ENCODE peak calls at places on chromosomes 13 and 19, in four cellular contexts. One of them, this sample, is unnamed. For H3K4me1 and H3K27me3, the result is how much of the 10 kb centered on the place peaks cover.

GRCh38 chr19:54682306-54682705 is 19.5 kb downstream of the LILRB4 start:
- DNase-seq in neural progenitor cell: no peak
- DNase-seq in cardiac muscle cell: no peak
- DNase-seq in fibroblast of lung: no peak
- DNase-seq in this sample: no peak

GRCh38 chr19:29489182-29489951 is 36.4 kb upstream of the VSTM2B start:
- DNase-seq in neural progenitor cell: no peak
- DNase-seq in fibroblast of lung: no peak
- DNase-seq in cardiac muscle cell: no peak
- DNase-seq in this sample: no peak

GRCh38 chr13:113142876-113143275 is 15.6 kb upstream of the PROZ start:
- DNase-seq in neural progenitor cell: no peak
- DNase-seq in cardiac muscle cell: no peak
- DNase-seq in fibroblast of lung: no peak
- DNase-seq in this sample: no peak

GRCh38 chr13:97435297-97435682 is 1.3 kb downstream of the RAP2A start:
- DNase-seq in cardiac muscle cell: no peak
- DNase-seq in neural progenitor cell: no peak
- DNase-seq in fibroblast of lung: no peak
- DNase-seq in this sample: no peak

GRCh38 chr19:17327654-17328516 is 6.8 kb downstream of the ANO8 start:
- DNase-seq in neural progenitor cell: peak
- DNase-seq in fibroblast of lung: no peak
- DNase-seq in cardiac muscle cell: peak
- DNase-seq in this sample: peak

GRCh38 chr19:44003461-44004134 is 841 bp downstream of the ZNF230 start:
- DNase-seq in cardiac muscle cell: peak
- DNase-seq in neural progenitor cell: peak
- DNase-seq in fibroblast of lung: peak
- DNase-seq in this sample: no peak

GRCh38 chr13:79480954-79481684 is at the start of gene NDFIP2:
- DNase-seq in cardiac muscle cell: peak
- DNase-seq in neural progenitor cell: peak
- DNase-seq in fibroblast of lung: peak
- DNase-seq in this sample: peak

GRCh38 chr19:27392027-27392632 is 1820.8 kb downstream of the UQCRFS1 start:
- DNase-seq in neural progenitor cell: no peak
- DNase-seq in fibroblast of lung: no peak
- DNase-seq in cardiac muscle cell: no peak
- DNase-seq in this sample: no peak

GRCh38 chr19:33260628-33261418 is 35.2 kb upstream of the SLC7A10 start:
- DNase-seq in fibroblast of lung: no peak
- DNase-seq in cardiac muscle cell: no peak
- DNase-seq in neural progenitor cell: no peak
- DNase-seq in this sample: no peak

GRCh38 chr19:19113040-19113541 is 25.2 kb downstream of the TMEM161A start:
- DNase-seq in neural progenitor cell: peak
- DNase-seq in fibroblast of lung: peak
- DNase-seq in cardiac muscle cell: peak
- DNase-seq in this sample: no peak

GRCh38 chr13:70835349-70835748 is 727.1 kb upstream of the KLHL1 start:
- DNase-seq in cardiac muscle cell: no peak
- DNase-seq in fibroblast of lung: no peak
- DNase-seq in neural progenitor cell: no peak
- DNase-seq in this sample: no peak

GRCh38 chr13:96229356-96229755 is 139.4 kb downstream of the HS6ST3 start:
- DNase-seq in neural progenitor cell: peak
- DNase-seq in cardiac muscle cell: peak
- DNase-seq in fibroblast of lung: no peak
- DNase-seq in this sample: no peak
- H3K4me1 ChIP-seq in neural progenitor cell: under half
- H3K4me1 ChIP-seq in cardiac muscle cell: under half
- H3K4me1 ChIP-seq in fibroblast of lung: under half
- H3K4me1 ChIP-seq in this sample: under half

DNA sequence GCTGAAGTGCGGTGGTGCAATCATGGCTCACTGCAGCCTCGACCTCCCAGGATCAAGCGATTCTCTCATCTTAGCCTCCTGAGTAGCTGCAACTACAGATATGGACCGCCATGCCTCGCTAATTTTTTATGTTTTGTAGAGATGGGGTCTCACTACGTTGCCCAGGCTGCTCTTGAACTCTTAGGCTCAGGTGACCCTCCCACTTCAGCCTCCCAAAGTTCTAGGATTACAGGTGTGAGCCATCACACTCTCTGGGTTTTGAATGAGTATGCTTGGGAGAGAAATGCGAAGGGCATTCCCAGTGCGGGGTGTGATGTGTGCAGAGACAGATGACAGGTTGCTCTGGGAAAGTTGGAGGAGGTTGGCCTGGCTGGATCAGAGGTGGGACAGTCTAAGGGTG is 49.0 kb downstream of the RYR1 start:
- DNase-seq in fibroblast of lung: no peak
- DNase-seq in cardiac muscle cell: no peak
- DNase-seq in neural progenitor cell: no peak
- DNase-seq in this sample: no peak
- H3K27me3 ChIP-seq in fibroblast of lung: under half
- H3K27me3 ChIP-seq in cardiac muscle cell: under half
- H3K27me3 ChIP-seq in neural progenitor cell: under half
- H3K27me3 ChIP-seq in this sample: under half

GRCh38 chr19:15251749-15252397 is 19.6 kb upstream of the EPHX3 start:
- DNase-seq in cardiac muscle cell: peak
- DNase-seq in neural progenitor cell: peak
- DNase-seq in fibroblast of lung: peak
- DNase-seq in this sample: peak
- TF ChIP-seq CTCF in cardiac muscle cell: peak
- TF ChIP-seq CTCF in neural progenitor cell: peak
- TF ChIP-seq CTCF in fibroblast of lung: peak
- TF ChIP-seq CTCF in this sample: peak

GRCh38 chr13:110405597-110406450 is 98.7 kb downstream of the COL4A2 start:
- DNase-seq in fibroblast of lung: peak
- DNase-seq in neural progenitor cell: no peak
- DNase-seq in cardiac muscle cell: no peak
- DNase-seq in this sample: no peak
- H3K4me1 ChIP-seq in fibroblast of lung: half or more
- H3K4me1 ChIP-seq in neural progenitor cell: under half
- H3K4me1 ChIP-seq in cardiac muscle cell: under half
- H3K4me1 ChIP-seq in this sample: under half

GRCh38 chr19:51441410-51442390 is 16.6 kb downstream of the SIGLEC8 start:
- DNase-seq in fibroblast of lung: no peak
- DNase-seq in neural progenitor cell: no peak
- DNase-seq in cardiac muscle cell: no peak
- DNase-seq in this sample: no peak
- H3K27me3 ChIP-seq in fibroblast of lung: under half
- H3K27me3 ChIP-seq in neural progenitor cell: under half
- H3K27me3 ChIP-seq in cardiac muscle cell: under half
- H3K27me3 ChIP-seq in this sample: under half